ENCODE peak calls at places on chromosomes 6 and 20, in seven cellular contexts. E, S, D, U, M, A and O are unnamed samples.

GRCh38 chr20:34562643-34563042 is 4.1 kb downstream of the MAP1LC3A start:
- DNase-seq in E (no peak), S (no peak), M (no peak), U (peak), D (no peak), A (peak), O (no peak)

GRCh38 chr6:151289399-151290007 is 49.7 kb downstream of the AKAP12 start:
- DNase-seq in M (no peak), A (no peak), D (no peak), U (no peak), E (no peak), S (no peak), O (no peak)

GRCh38 chr20:8130840-8131526 is 1.1 kb upstream of the PLCB1 start:
- DNase-seq in S (no peak), E (no peak), A (no peak), D (no peak), U (no peak), M (no peak), O (no peak)

GRCh38 chr6:7640607-7641577 is 50.9 kb downstream of the SNRNP48 start:
- DNase-seq in D (no peak), A (peak), U (no peak), E (peak), S (no peak), M (no peak), O (no peak)

GRCh38 chr20:18256440-18257090 is 31.8 kb upstream of the ZNF133 start:
- DNase-seq in S (no peak), U (no peak), E (no peak), M (no peak), D (no peak), A (no peak), O (no peak)

GRCh38 chr6:134207431-134207830 is 110.5 kb downstream of the SGK1 start:
- DNase-seq in U (no peak), D (no peak), E (no peak), S (no peak), M (no peak), A (no peak), O (no peak)

GRCh38 chr6:152458648-152459047 is 178.5 kb downstream of the SYNE1 start:
- DNase-seq in E (no peak), M (no peak), U (no peak), A (peak), D (no peak), S (no peak), O (no peak)

GRCh38 chr20:17761612-17762011 is 61.8 kb downstream of the BANF2 start:
- DNase-seq in A (no peak), S (no peak), E (no peak), M (no peak), D (no peak), U (no peak), O (no peak)

GRCh38 chr6:28134015-28134414 is 7.7 kb upstream of the ZKSCAN8 start:
- DNase-seq in E (peak), D (no peak), A (peak), U (peak), S (no peak), M (no peak), O (no peak)

GRCh38 chr6:6599468-6599873 is 11.0 kb downstream of the LY86 start:
- DNase-seq in E (peak), U (no peak), A (no peak), S (no peak), M (no peak), D (no peak), O (no peak)

GRCh38 chr20:25238319-25239037 is 9.4 kb upstream of the PYGB start:
- DNase-seq in E (peak), D (no peak), M (no peak), S (no peak), A (peak), U (no peak), O (no peak)

GRCh38 chr20:25356294-25356933 is 34.2 kb downstream of the ABHD12 start:
- DNase-seq in M (no peak), E (no peak), A (no peak), D (no peak), S (no peak), U (no peak), O (no peak)

GRCh38 chr6:16450285-16450684 is 211.9 kb downstream of the GMPR start:
- DNase-seq in S (no peak), A (no peak), E (no peak), D (no peak), M (no peak), U (no peak), O (no peak)

GRCh38 chr6:84979541-84979940 is 215.1 kb upstream of the TBX18 start:
- DNase-seq in E (no peak), U (no peak), M (no peak), A (peak), D (no peak), S (no peak), O (no peak)

GRCh38 chr6:84284428-84285033 is 57.1 kb upstream of the CEP162 start:
- DNase-seq in A (peak), E (peak), D (no peak), U (peak), S (no peak), M (no peak), O (peak)

GRCh38 chr6:51983564-51983963 is 103.8 kb downstream of the PKHD1 start:
- DNase-seq in E (no peak), M (no peak), D (no peak), A (no peak), U (no peak), S (no peak), O (no peak)

GRCh38 chr6:130969807-130970491 is 93.1 kb downstream of the EPB41L2 start:
- DNase-seq in A (no peak), S (no peak), M (peak), E (no peak), D (no peak), U (no peak), O (no peak)

GRCh38 chr6:22043284-22043962 is 253.4 kb downstream of the PRL start:
- DNase-seq in E (no peak), U (no peak), D (no peak), S (no peak), A (no peak), M (no peak), O (no peak)

GRCh38 chr6:151501511-151502136 is 7.8 kb downstream of the CCDC170 start:
- DNase-seq in S (no peak), U (no peak), E (no peak), A (no peak), M (no peak), D (no peak), O (no peak)

GRCh38 chr6:111478064-111478476 is 4.9 kb downstream of the REV3L start:
- DNase-seq in U (no peak), D (no peak), E (peak), S (no peak), M (no peak), A (peak), O (no peak)

GRCh38 chr20:55054443-55054842 is 579.0 kb downstream of the DOK5 start:
- DNase-seq in E (peak), U (no peak), A (no peak), M (no peak), D (no peak), S (no peak), O (no peak)

GRCh38 chr6:87029711-87030314 is 65.1 kb downstream of the CGA start:
- DNase-seq in U (no peak), A (peak), E (peak), D (no peak), M (no peak), S (no peak), O (peak)

GRCh38 chr6:145704153-145704781 is 31.1 kb downstream of the EPM2A start:
- DNase-seq in M (no peak), U (no peak), A (peak), E (peak), D (no peak), S (no peak), O (no peak)

GRCh38 chr6:143247586-143247985 is 186.9 kb downstream of the AIG1 start:
- DNase-seq in U (no peak), M (no peak), S (no peak), E (no peak), A (no peak), D (no peak), O (no peak)

GRCh38 chr20:56760610-56761009 is 131.5 kb downstream of the TFAP2C start:
- DNase-seq in M (no peak), U (no peak), S (no peak), E (no peak), A (peak), D (no peak), O (no peak)

GRCh38 chr20:37902504-37903313 is at the start of gene VSTM2L:
- DNase-seq in D (peak), A (peak), U (peak), S (peak), M (no peak), E (peak), O (peak)
- TF ChIP-seq CTCF in D (no peak), A (no peak), U (no peak), S (no peak), M (no peak), E (no peak), O (no peak)

DNA sequence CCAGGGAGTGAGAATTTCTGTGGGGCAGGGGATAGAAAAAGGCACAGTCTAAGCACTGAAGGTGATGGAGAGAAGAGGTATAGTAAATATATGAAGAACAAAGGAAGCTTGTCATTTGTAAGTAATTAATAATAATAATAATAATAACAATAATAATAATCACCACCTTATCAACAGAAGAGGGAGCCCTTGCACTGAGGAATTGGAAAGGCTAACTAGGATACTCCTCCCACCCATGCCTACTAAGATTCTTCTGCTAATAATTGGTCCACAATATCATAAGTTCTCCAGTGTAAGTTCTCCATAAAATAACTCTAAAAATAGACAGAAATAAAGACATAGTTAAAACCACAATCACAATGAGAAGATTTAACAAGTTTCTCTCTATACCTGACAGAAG is 912 bp upstream of the OR12D3 start:
- DNase-seq in U (no peak), M (no peak), A (peak), E (peak), S (no peak), D (no peak), O (peak)
- TF ChIP-seq CTCF in U (peak), M (no peak), A (peak), E (peak), S (no peak), D (no peak), O (no peak)

GRCh38 chr6:109865968-109866367 is 112.1 kb upstream of the GPR6 start:
- DNase-seq in A (no peak), D (no peak), E (no peak), M (no peak), U (no peak), S (no peak), O (no peak)
- TF ChIP-seq CTCF in A (no peak), D (no peak), E (no peak), M (no peak), U (no peak), S (no peak), O (no peak)

GRCh38 chr6:13425971-13426931 is 61.1 kb downstream of the GFOD1 start:
- DNase-seq in E (peak), U (no peak), S (no peak), A (peak), D (no peak), M (no peak), O (no peak)

GRCh38 chr6:13429406-13429753 is 58.0 kb downstream of the GFOD1 start:
- DNase-seq in S (no peak), U (no peak), E (no peak), M (no peak), A (no peak), D (no peak), O (no peak)

GRCh38 chr6:13428528-13429405 is 58.6 kb downstream of the GFOD1 start:
- DNase-seq in E (no peak), S (no peak), U (no peak), M (no peak), D (no peak), A (no peak), O (peak)

GRCh38 chr6:13427346-13427745 is 60.1 kb downstream of the GFOD1 start:
- DNase-seq in U (no peak), D (no peak), E (no peak), A (no peak), M (no peak), S (no peak), O (no peak)

DNA sequence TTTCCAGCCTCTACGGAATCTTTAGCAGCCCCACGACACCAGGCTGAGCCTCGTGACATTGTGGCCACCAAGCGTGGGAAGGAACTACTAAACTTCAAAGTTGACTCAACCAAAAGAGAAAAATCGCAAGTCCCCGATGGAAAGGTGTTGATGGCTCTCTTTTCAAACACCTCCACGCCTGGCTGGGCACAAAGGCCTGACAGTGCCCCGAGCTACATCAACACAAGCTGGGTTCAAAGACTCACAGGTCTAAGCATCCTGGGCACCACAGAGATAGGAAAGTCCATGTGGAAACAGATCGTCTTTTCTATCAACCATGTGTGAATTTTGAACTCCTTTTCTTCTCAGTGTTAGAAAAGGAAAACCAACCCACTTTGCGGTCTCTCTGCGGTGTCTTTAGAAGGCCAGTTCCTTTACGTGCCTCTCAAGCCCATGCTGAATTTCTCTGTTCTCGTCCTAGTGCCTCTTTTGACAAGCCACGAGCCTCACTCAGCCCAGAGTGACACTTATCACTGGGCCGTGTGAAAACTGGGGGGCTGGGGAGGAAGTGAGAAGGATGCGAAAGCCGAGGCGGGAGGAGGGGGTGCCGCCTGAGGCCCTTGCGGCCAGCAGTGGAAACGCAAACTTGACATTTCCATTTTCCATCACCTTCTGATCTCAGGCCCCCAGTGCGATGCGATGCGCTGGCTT is 59.4 kb downstream of the GFOD1 start:
- DNase-seq in M (no peak), D (peak), A (no peak), E (no peak), U (no peak), S (peak), O (peak)
- TF ChIP-seq CTCF in M (no peak), D (peak), A (no peak), E (no peak), U (peak), S (no peak), O (peak)

GRCh38 chr20:48295966-48296421 is 510.7 kb upstream of the SULF2 start:
- DNase-seq in M (no peak), E (no peak), A (no peak), S (no peak), D (no peak), U (no peak), O (no peak)

GRCh38 chr20:48294196-48294595 is 508.9 kb upstream of the SULF2 start:
- DNase-seq in M (no peak), S (no peak), D (no peak), A (peak), E (no peak), U (no peak), O (no peak)

GRCh38 chr20:48294942-48295341 is 509.7 kb upstream of the SULF2 start:
- DNase-seq in D (no peak), M (no peak), A (no peak), S (no peak), E (no peak), U (no peak), O (no peak)

GRCh38 chr20:48292806-48293205 is 507.5 kb upstream of the SULF2 start:
- DNase-seq in M (no peak), E (peak), U (no peak), S (no peak), D (no peak), A (peak), O (no peak)

DNA sequence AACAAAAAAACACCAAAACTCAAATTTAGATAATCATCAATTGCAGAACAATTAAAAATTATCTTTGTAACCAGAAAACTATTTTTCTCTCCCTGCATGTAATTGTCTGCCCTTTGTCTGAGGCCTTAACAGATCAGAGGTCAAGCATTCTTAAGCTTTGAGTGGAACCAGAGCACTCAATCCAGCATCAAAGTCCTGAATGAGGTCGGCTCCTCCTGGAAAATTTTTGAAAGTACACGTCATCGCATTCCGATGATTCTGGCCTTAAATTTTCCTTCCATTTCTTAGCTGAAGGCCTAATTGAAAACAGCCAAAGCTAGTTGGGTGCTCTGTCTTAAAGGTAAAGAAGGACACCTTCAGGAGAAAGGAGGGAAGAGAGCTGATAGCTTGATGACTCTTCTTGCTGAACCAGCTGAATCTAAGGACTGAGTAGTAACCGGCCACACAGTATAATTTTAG is 510.2 kb upstream of the SULF2 start:
- DNase-seq in E (peak), A (peak), S (no peak), M (no peak), D (peak), U (peak), O (no peak)
- TF ChIP-seq CTCF in E (peak), A (peak), S (no peak), M (no peak), D (peak), U (no peak), O (no peak)

GRCh38 chr6:160253714-160254113 is 4.9 kb downstream of the SLC22A2 start:
- DNase-seq in A (no peak), U (no peak), M (no peak), D (no peak), E (no peak), S (no peak), O (no peak)
- TF ChIP-seq CTCF in A (no peak), U (no peak), M (no peak), D (no peak), E (no peak), S (no peak), O (no peak)

DNA sequence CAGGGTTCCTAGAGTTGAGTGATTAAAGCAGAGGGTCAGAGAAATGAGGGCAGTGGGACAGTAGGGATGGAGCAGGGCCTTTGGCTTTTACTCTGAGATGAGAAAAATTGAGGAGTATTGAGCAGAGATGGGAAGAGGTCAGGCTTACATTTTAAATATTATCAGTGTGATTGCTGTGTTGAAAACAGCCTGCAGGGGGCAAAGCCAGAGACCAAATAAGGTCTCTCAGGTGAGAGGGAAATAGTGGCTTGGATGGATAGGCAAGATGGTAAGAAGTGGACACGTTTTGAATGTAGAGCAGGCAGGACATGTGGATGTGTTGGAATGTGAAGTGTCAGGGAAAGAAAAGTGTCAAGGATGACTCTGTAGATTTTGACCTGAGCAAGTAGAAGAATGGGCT is 105.0 kb upstream of the MAP3K7 start:
- DNase-seq in E (peak), U (peak), A (no peak), S (no peak), D (no peak), M (no peak), O (no peak)
- TF ChIP-seq CTCF in E (peak), U (peak), A (peak), S (no peak), D (peak), M (no peak), O (peak)